ENCODE peak calls at places on chromosomes 1 and 21, in six cellular contexts. One of them, this sample, is unnamed.

GRCh38 chr1:51044834-51045233 is 57.2 kb upstream of the C1orf185 start:
- DNase-seq in heart left ventricle: no peak
- DNase-seq in Panc1: no peak
- DNase-seq in GM06990: no peak
- DNase-seq in Calu3: no peak
- DNase-seq in IMR-90: no peak
- DNase-seq in this sample: no peak

GRCh38 chr1:89736937-89737733 is 83.7 kb upstream of the LRRC8D start:
- DNase-seq in heart left ventricle: no peak
- DNase-seq in Panc1: no peak
- DNase-seq in GM06990: no peak
- DNase-seq in Calu3: no peak
- DNase-seq in IMR-90: peak; percentile 74
- DNase-seq in this sample: no peak

GRCh38 chr1:207863893-207864535 is 46.9 kb downstream of the CD34 start:
- DNase-seq in heart left ventricle: no peak
- DNase-seq in Panc1: no peak
- DNase-seq in GM06990: no peak
- DNase-seq in Calu3: no peak
- DNase-seq in IMR-90: no peak
- DNase-seq in this sample: no peak

GRCh38 chr1:38126970-38127369 is 80.4 kb upstream of the POU3F1 start:
- DNase-seq in heart left ventricle: no peak
- DNase-seq in Panc1: no peak
- DNase-seq in GM06990: no peak
- DNase-seq in Calu3: no peak
- DNase-seq in IMR-90: no peak
- DNase-seq in this sample: no peak

GRCh38 chr1:42260376-42261078 is 74.5 kb downstream of the FOXJ3 start:
- DNase-seq in heart left ventricle: no peak
- DNase-seq in Panc1: no peak
- DNase-seq in GM06990: no peak
- DNase-seq in Calu3: no peak
- DNase-seq in IMR-90: no peak
- DNase-seq in this sample: no peak

GRCh38 chr1:240387036-240387435 is 224.9 kb downstream of the GREM2 start:
- DNase-seq in heart left ventricle: no peak
- DNase-seq in Panc1: no peak
- DNase-seq in GM06990: no peak
- DNase-seq in Calu3: no peak
- DNase-seq in IMR-90: no peak
- DNase-seq in this sample: no peak

GRCh38 chr1:50271968-50272578 is 151.2 kb downstream of the DMRTA2 start:
- DNase-seq in heart left ventricle: no peak
- DNase-seq in Panc1: peak; percentile 25
- DNase-seq in GM06990: no peak
- DNase-seq in Calu3: peak; percentile 65
- DNase-seq in IMR-90: no peak
- DNase-seq in this sample: no peak

GRCh38 chr1:40824591-40825429 is 37.4 kb downstream of the CITED4 start:
- DNase-seq in heart left ventricle: no peak
- DNase-seq in Panc1: no peak
- DNase-seq in GM06990: no peak
- DNase-seq in Calu3: no peak
- DNase-seq in IMR-90: peak; percentile 82
- DNase-seq in this sample: peak; percentile 69

GRCh38 chr1:100627018-100627716 is 89.2 kb downstream of the GPR88 start:
- DNase-seq in heart left ventricle: no peak
- DNase-seq in Panc1: no peak
- DNase-seq in GM06990: no peak
- DNase-seq in Calu3: no peak
- DNase-seq in IMR-90: peak; percentile 86
- DNase-seq in this sample: no peak

GRCh38 chr21:41933259-41934079 is 20.3 kb downstream of the C2CD2 start:
- DNase-seq in heart left ventricle: no peak
- DNase-seq in Panc1: no peak
- DNase-seq in GM06990: no peak
- DNase-seq in Calu3: no peak
- DNase-seq in IMR-90: peak; percentile 56
- DNase-seq in this sample: no peak

GRCh38 chr1:145710291-145711027 is 3.3 kb upstream of the PDZK1 start:
- DNase-seq in heart left ventricle: no peak
- DNase-seq in Panc1: no peak
- DNase-seq in GM06990: no peak
- DNase-seq in Calu3: no peak
- DNase-seq in IMR-90: no peak
- DNase-seq in this sample: no peak

GRCh38 chr1:33347650-33347992 is 26.7 kb upstream of the A3GALT2 start:
- DNase-seq in heart left ventricle: no peak
- DNase-seq in Panc1: no peak
- DNase-seq in GM06990: no peak
- DNase-seq in Calu3: no peak
- DNase-seq in IMR-90: peak; percentile 27
- DNase-seq in this sample: no peak

GRCh38 chr1:3577711-3578432 is 33.4 kb downstream of the MEGF6 start:
- DNase-seq in heart left ventricle: no peak
- DNase-seq in Panc1: no peak
- DNase-seq in GM06990: no peak
- DNase-seq in Calu3: no peak
- DNase-seq in IMR-90: peak; percentile 18
- DNase-seq in this sample: no peak

GRCh38 chr21:31459457-31459856 is 115.4 kb upstream of the TIAM1 start:
- DNase-seq in heart left ventricle: no peak
- DNase-seq in Panc1: no peak
- DNase-seq in GM06990: no peak
- DNase-seq in Calu3: no peak
- DNase-seq in IMR-90: no peak
- DNase-seq in this sample: no peak

GRCh38 chr1:89065077-89065868 is at the start of gene GBP1:
- DNase-seq in heart left ventricle: no peak
- DNase-seq in Panc1: no peak
- DNase-seq in GM06990: peak; percentile 29
- DNase-seq in Calu3: no peak
- DNase-seq in IMR-90: peak; percentile 88
- DNase-seq in this sample: peak; percentile 53

GRCh38 chr1:100361249-100362089 is 9.2 kb downstream of the CDC14A start:
- DNase-seq in heart left ventricle: no peak
- DNase-seq in Panc1: no peak
- DNase-seq in GM06990: no peak
- DNase-seq in Calu3: no peak
- DNase-seq in IMR-90: no peak
- DNase-seq in this sample: no peak

GRCh38 chr1:151972533-151973270 is 21.0 kb downstream of the S100A10 start:
- DNase-seq in heart left ventricle: no peak
- DNase-seq in Panc1: no peak
- DNase-seq in GM06990: no peak
- DNase-seq in Calu3: peak; percentile 66
- DNase-seq in IMR-90: peak; percentile 87
- DNase-seq in this sample: peak; percentile 92

GRCh38 chr1:112508242-112509004 is at the start of gene WNT2B:
- DNase-seq in heart left ventricle: no peak
- DNase-seq in Panc1: no peak
- DNase-seq in GM06990: peak; percentile 54
- DNase-seq in Calu3: peak; percentile 40
- DNase-seq in IMR-90: no peak
- DNase-seq in this sample: no peak

GRCh38 chr1:184953600-184954219 is 20.6 kb downstream of the NIBAN1 start:
- DNase-seq in heart left ventricle: no peak
- DNase-seq in Panc1: no peak
- DNase-seq in GM06990: no peak
- DNase-seq in Calu3: no peak
- DNase-seq in IMR-90: peak; percentile 71
- DNase-seq in this sample: peak; percentile 91

GRCh38 chr1:204623894-204624361 is 61.6 kb downstream of the LRRN2 start:
- DNase-seq in heart left ventricle: no peak
- DNase-seq in Panc1: no peak
- DNase-seq in GM06990: no peak
- DNase-seq in Calu3: peak; percentile 55
- DNase-seq in IMR-90: no peak
- DNase-seq in this sample: no peak

DNA sequence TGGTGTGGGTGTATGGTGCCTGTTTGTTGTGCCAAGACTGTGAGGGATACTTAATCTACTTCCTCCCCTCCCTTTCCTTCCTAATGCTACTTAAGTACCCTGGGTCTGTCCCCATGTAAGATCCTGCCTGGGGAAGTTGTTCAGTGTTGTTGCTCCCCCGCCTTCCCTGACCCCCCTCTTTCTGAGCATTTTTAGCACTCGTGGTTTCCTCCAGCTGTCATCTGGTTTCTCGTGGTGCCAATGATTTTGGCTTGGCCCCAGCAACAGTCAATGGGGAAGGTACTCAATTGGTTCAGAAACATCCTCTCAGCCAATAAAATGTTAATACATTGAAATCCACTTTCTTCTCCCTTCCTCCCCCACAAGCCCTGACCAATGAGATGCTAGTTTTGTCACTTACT is 8.0 kb upstream of the B4GALT3 start:
- DNase-seq in heart left ventricle: peak; percentile 90
- DNase-seq in Panc1: no peak
- DNase-seq in GM06990: peak; percentile 83
- DNase-seq in Calu3: no peak
- DNase-seq in IMR-90: peak; percentile 67
- DNase-seq in this sample: peak; percentile 87
- TF ChIP-seq CTCF in heart left ventricle: no peak
- TF ChIP-seq CTCF in Panc1: no peak
- TF ChIP-seq CTCF in GM06990: no peak
- TF ChIP-seq CTCF in Calu3: no peak
- TF ChIP-seq CTCF in IMR-90: no peak
- TF ChIP-seq CTCF in this sample: no peak

DNA sequence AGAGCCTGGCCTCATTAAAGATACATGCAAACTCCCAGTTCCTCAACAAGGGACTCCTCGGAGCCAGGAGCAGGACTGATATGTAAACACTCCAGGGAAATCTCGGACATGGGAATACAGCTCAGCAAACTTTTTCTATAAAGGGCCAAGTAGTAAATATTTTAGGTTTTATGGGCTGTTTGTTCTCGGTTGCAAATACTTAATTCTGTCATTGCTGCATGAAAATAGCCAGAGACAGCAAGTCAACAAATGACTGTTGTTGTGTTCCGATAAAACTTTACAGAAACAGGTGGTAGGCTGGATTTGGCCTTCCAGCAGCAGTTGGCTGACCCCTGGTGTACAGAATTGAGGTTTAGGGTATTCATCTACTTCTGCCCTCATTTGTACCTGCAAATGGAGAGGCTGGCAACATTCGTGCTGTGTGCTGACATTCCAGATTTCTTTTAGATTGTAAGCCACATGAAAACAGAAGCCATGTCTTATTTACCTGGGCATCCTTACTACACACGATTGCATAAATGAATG is 360.3 kb downstream of the NTNG1 start:
- DNase-seq in heart left ventricle: no peak
- DNase-seq in Panc1: no peak
- DNase-seq in GM06990: no peak
- DNase-seq in Calu3: no peak
- DNase-seq in IMR-90: no peak
- DNase-seq in this sample: no peak
- TF ChIP-seq CTCF in heart left ventricle: no peak
- TF ChIP-seq CTCF in Panc1: no peak
- TF ChIP-seq CTCF in GM06990: no peak
- TF ChIP-seq CTCF in Calu3: no peak
- TF ChIP-seq CTCF in IMR-90: no peak
- TF ChIP-seq CTCF in this sample: no peak

DNA sequence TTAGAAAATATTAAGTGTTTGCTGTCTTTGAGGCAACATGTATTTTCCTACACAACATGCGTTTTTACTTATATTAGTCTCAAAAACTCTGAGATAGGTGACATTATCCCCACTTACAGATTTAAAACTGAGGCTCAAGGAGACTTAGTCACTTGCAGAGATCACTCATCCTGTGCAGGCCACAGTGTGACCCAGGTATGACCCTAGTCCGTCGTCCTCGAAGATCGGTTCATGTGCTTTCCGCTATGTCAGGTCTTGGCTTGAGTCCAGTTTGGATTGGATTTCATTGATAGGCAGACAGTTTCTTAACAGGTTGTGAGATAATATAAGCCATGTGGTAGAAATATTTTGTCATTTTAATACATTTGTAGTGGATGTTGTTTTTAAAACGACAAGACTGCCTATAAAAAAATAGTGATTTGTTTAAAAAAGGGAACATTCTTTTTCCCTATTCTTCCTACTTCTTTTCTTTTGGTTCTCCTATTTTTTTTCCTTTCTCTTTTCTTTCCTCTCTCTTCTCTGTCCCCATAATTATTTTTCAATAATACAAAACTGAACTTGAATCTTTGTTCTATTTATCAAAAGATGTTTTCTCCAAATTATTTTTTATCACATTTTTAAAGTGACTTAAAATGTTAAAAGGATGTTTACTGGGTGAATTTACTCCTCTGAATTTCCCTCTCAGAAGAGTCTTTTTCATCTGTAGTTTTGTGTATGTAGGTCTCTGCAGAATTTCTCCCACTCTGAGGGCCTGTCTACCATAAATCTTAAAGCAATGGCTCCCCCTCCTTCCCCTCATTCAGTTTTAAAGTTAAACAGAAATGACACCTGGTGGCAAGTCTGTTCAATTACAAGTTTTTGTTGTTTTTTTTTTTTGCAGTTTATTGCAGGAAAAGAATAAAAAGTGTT is 81.8 kb downstream of the PHTF1 start:
- DNase-seq in heart left ventricle: peak; percentile 22
- DNase-seq in Panc1: peak; percentile 47
- DNase-seq in GM06990: no peak
- DNase-seq in Calu3: peak; percentile 52
- DNase-seq in IMR-90: peak; percentile 63
- DNase-seq in this sample: peak; percentile 43
- TF ChIP-seq CTCF in heart left ventricle: peak; percentile 46
- TF ChIP-seq CTCF in Panc1: peak; percentile 46
- TF ChIP-seq CTCF in GM06990: peak; percentile 34
- TF ChIP-seq CTCF in Calu3: peak; percentile 36
- TF ChIP-seq CTCF in IMR-90: peak; percentile 68
- TF ChIP-seq CTCF in this sample: peak; percentile 47

DNA sequence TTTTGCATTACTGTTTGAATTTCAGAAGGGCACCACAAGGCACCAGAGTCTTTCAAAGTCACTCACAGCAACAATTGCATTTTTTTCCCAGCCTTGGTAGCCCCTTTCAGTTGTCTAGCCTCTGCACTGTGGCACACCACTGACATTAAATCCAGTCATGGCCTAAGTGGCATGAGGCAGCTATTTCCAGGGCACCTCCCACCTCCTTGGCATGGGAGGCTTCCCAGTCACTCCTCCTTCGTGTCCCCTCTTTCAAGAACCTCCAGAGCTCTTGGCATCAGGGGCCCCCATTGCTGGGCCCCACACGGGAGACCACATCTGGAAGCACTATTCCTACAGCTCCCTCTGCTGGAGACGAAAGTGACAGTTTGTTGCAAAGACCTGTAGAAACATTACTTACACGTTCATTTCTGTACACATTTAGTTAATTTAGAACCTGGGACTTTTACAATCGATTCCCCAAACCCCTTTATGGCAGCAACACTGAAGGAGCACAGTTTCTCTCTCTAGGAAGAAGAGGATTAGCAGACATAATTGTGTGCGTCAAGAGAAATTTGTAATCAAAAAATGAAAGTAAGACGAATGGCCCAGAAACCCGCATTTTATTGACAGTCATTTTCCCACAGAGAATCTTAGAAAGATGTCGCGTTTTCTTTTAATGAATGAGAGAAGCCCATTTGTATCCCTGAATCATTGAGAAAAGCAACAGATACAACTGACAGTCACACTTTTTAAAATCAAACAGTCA is 5.7 kb upstream of the CHD5 start:
- DNase-seq in heart left ventricle: no peak
- DNase-seq in Panc1: no peak
- DNase-seq in GM06990: no peak
- DNase-seq in Calu3: no peak
- DNase-seq in IMR-90: peak; percentile 41
- DNase-seq in this sample: no peak
- TF ChIP-seq CTCF in heart left ventricle: peak; percentile 39
- TF ChIP-seq CTCF in Panc1: peak; percentile 85
- TF ChIP-seq CTCF in GM06990: peak; percentile 54
- TF ChIP-seq CTCF in Calu3: no peak
- TF ChIP-seq CTCF in IMR-90: peak; percentile 54
- TF ChIP-seq CTCF in this sample: peak; percentile 60